ENCODE peak calls at places on chromosome 22, in ten cellular contexts. V is A549; U is RWPE1; D is hepatocyte; N is adrenal gland; H is caudate nucleus; R is CD8-positive, alpha-beta memory T cell; G is kidney; Z is tibial nerve; I is breast epithelium. M is an unnamed sample.

GRCh38 chr22:31588970-31589675 is 72.9 kb downstream of the PISD start:
- DNase-seq in V (no peak), I (no peak), H (no peak), N (peak), Z (no peak), D (peak), U (no peak), R (no peak), G (no peak), M (no peak)

GRCh38 chr22:36977401-36977861 is 41.8 kb downstream of the TST start:
- DNase-seq in I (peak), R (peak), U (no peak), Z (peak), D (peak), N (peak), V (peak), H (no peak), G (peak), M (peak)

GRCh38 chr22:39348909-39349505 is 784 bp upstream of the SYNGR1 start:
- DNase-seq in U (no peak), N (peak), G (no peak), D (peak), I (no peak), Z (no peak), R (no peak), V (no peak), H (peak), M (no peak)

GRCh38 chr22:48044484-48045060 is 1282.1 kb downstream of the TBC1D22A start:
- DNase-seq in H (peak), U (no peak), V (no peak), I (no peak), N (no peak), D (no peak), R (no peak), Z (no peak), G (no peak), M (no peak)

GRCh38 chr22:42808516-42808915 is 48.6 kb downstream of the ARFGAP3 start:
- DNase-seq in D (no peak), N (peak), U (no peak), V (no peak), G (no peak), I (no peak), Z (no peak), H (no peak), R (no peak), M (no peak)

GRCh38 chr22:43783777-43784176 is 28.3 kb downstream of the EFCAB6 start:
- DNase-seq in H (no peak), V (peak), R (no peak), I (no peak), Z (no peak), D (no peak), N (no peak), U (no peak), G (no peak), M (no peak)

GRCh38 chr22:23677701-23677995 is 13.2 kb upstream of the RGL4 start:
- DNase-seq in V (no peak), H (no peak), R (no peak), N (no peak), Z (no peak), U (no peak), I (no peak), D (no peak), G (no peak), M (no peak)

GRCh38 chr22:30421695-30422480 is 3.7 kb upstream of the MTFP1 start:
- DNase-seq in H (no peak), R (no peak), Z (no peak), N (no peak), U (no peak), I (no peak), V (no peak), D (peak), G (peak), M (no peak)

GRCh38 chr22:47207846-47208554 is 445.6 kb downstream of the TBC1D22A start:
- DNase-seq in Z (no peak), D (no peak), H (no peak), N (no peak), G (peak), V (no peak), I (peak), R (no peak), U (no peak), M (no peak)

GRCh38 chr22:40733919-40734318 is 54.6 kb downstream of the MCHR1 start:
- DNase-seq in U (no peak), G (no peak), D (no peak), Z (no peak), N (no peak), R (no peak), I (no peak), H (no peak), V (no peak), M (no peak)

GRCh38 chr22:37643225-37643847 is 3.9 kb downstream of the SH3BP1 start:
- DNase-seq in G (peak), H (peak), D (peak), I (peak), V (peak), U (peak), R (peak), N (peak), Z (peak), M (peak)

GRCh38 chr22:37485006-37485713 is 1.0 kb downstream of the MFNG start:
- DNase-seq in Z (no peak), N (no peak), U (no peak), G (no peak), D (no peak), H (no peak), V (no peak), R (peak), I (no peak), M (no peak)

GRCh38 chr22:46058591-46059519 is 81.9 kb upstream of the WNT7B start:
- DNase-seq in U (no peak), Z (no peak), R (no peak), I (peak), D (no peak), V (no peak), N (peak), H (no peak), G (peak), M (no peak)

GRCh38 chr22:45771057-45771456 is 99.4 kb downstream of the ATXN10 start:
- DNase-seq in U (no peak), I (no peak), Z (no peak), V (no peak), H (no peak), G (no peak), R (no peak), N (no peak), D (no peak), M (no peak)

GRCh38 chr22:28600546-28601143 is 79.0 kb downstream of the TTC28 start:
- DNase-seq in G (no peak), I (no peak), V (peak), D (peak), N (no peak), U (peak), R (no peak), H (no peak), Z (no peak), M (no peak)

GRCh38 chr22:28019360-28019759 is 100.3 kb upstream of the PITPNB start:
- DNase-seq in V (no peak), G (peak), R (no peak), I (no peak), N (peak), D (no peak), H (no peak), U (no peak), Z (no peak), M (no peak)

GRCh38 chr22:38104084-38104483 is 6.4 kb downstream of the BAIAP2L2 start:
- DNase-seq in Z (no peak), I (no peak), N (no peak), H (no peak), R (no peak), U (no peak), G (no peak), D (no peak), V (peak), M (no peak)

GRCh38 chr22:46336119-46337078 is 885 bp downstream of the TRMU start:
- DNase-seq in Z (no peak), N (peak), V (no peak), D (peak), U (no peak), G (peak), H (peak), I (no peak), R (no peak), M (no peak)

GRCh38 chr22:28773461-28773867 is 969 bp downstream of the CCDC117 start:
- DNase-seq in Z (no peak), R (no peak), I (no peak), D (no peak), H (no peak), U (peak), N (no peak), G (no peak), V (no peak), M (peak)

GRCh38 chr22:32985899-32986772 is 72.0 kb downstream of the SYN3 start:
- DNase-seq in U (peak), I (peak), V (peak), Z (peak), D (peak), H (peak), N (peak), G (no peak), R (no peak), M (peak)

GRCh38 chr22:44080936-44081853 is 57.1 kb downstream of the PARVB start:
- DNase-seq in Z (peak), G (no peak), I (peak), U (peak), N (peak), R (peak), H (peak), V (peak), D (peak), M (peak)

GRCh38 chr22:44091021-44091721 is 67.1 kb downstream of the PARVB start:
- DNase-seq in I (no peak), N (no peak), D (peak), V (peak), Z (no peak), G (peak), H (peak), R (no peak), U (no peak), M (no peak)

GRCh38 chr22:34099278-34099677 is 179.0 kb upstream of the LARGE1 start:
- DNase-seq in D (peak), N (no peak), V (no peak), U (no peak), R (no peak), G (no peak), Z (no peak), H (no peak), I (no peak), M (no peak)

GRCh38 chr22:39612811-39613548 is 42.4 kb downstream of the CACNA1I start:
- DNase-seq in R (no peak), G (no peak), D (no peak), N (no peak), H (peak), I (no peak), V (no peak), Z (no peak), U (no peak), M (no peak)

GRCh38 chr22:31400023-31400397 is 606 bp downstream of the DRG1 start:
- DNase-seq in Z (no peak), R (no peak), N (no peak), D (peak), V (no peak), U (no peak), G (no peak), I (no peak), H (no peak), M (no peak)

GRCh38 chr22:42270512-42271190 is at the start of gene TCF20:
- DNase-seq in R (peak), H (peak), Z (peak), U (peak), V (peak), G (peak), I (peak), D (peak), N (peak), M (peak)

GRCh38 chr22:43488031-43488892 is 76.4 kb downstream of the MPPED1 start:
- DNase-seq in Z (no peak), N (no peak), R (no peak), I (no peak), D (no peak), V (no peak), G (peak), U (no peak), H (no peak), M (no peak)

GRCh38 chr22:24400726-24401596 is 26.4 kb upstream of the ADORA2A start:
- DNase-seq in U (no peak), N (no peak), D (no peak), V (no peak), G (no peak), H (no peak), R (no peak), I (no peak), Z (no peak), M (peak)

GRCh38 chr22:39266398-39267030 is 21.7 kb upstream of the PDGFB start:
- DNase-seq in U (no peak), G (no peak), H (no peak), R (no peak), Z (no peak), V (no peak), I (no peak), N (no peak), D (no peak), M (no peak)

GRCh38 chr22:44671742-44672141 is 30.3 kb upstream of the PRR5 start:
- DNase-seq in N (no peak), D (peak), R (no peak), H (no peak), G (no peak), V (peak), I (no peak), Z (no peak), U (no peak), M (no peak)

GRCh38 chr22:24450600-24450999 is 23.2 kb downstream of the ADORA2A start:
- DNase-seq in I (no peak), D (no peak), V (no peak), G (no peak), Z (no peak), R (no peak), U (no peak), N (peak), H (no peak), M (no peak)

GRCh38 chr22:20981787-20982562 is at the start of gene LZTR1:
- DNase-seq in R (peak), D (peak), U (peak), H (peak), G (peak), N (peak), Z (peak), V (peak), I (peak), M (peak)

GRCh38 chr22:16824718-16825687 is at the start of gene XKR3:
- DNase-seq in R (no peak), Z (no peak), I (no peak), N (no peak), V (no peak), G (no peak), H (peak), U (peak), D (no peak), M (no peak)

GRCh38 chr22:35742342-35743100 is 24.8 kb downstream of the APOL5 start:
- DNase-seq in D (no peak), U (peak), Z (no peak), I (no peak), N (no peak), H (no peak), G (no peak), V (peak), R (no peak), M (peak)

GRCh38 chr22:42180349-42180842 is 49.8 kb upstream of the CYP2D6 start:
- DNase-seq in R (peak), N (peak), V (no peak), G (no peak), U (no peak), H (no peak), I (peak), D (peak), Z (peak), M (no peak)

GRCh38 chr22:44335903-44336803 is 23.4 kb upstream of the SHISAL1 start:
- DNase-seq in H (no peak), R (no peak), V (no peak), G (no peak), N (no peak), D (no peak), U (no peak), Z (no peak), I (no peak), M (no peak)

GRCh38 chr22:35174398-35174797 is 82.9 kb upstream of the HMGXB4 start:
- DNase-seq in N (no peak), G (no peak), I (no peak), Z (no peak), D (no peak), U (no peak), H (no peak), R (no peak), V (no peak), M (no peak)

GRCh38 chr22:27460596-27461347 is 340.8 kb downstream of the MN1 start:
- DNase-seq in I (peak), V (no peak), G (no peak), D (no peak), R (no peak), Z (peak), H (peak), N (peak), U (no peak), M (no peak)

DNA sequence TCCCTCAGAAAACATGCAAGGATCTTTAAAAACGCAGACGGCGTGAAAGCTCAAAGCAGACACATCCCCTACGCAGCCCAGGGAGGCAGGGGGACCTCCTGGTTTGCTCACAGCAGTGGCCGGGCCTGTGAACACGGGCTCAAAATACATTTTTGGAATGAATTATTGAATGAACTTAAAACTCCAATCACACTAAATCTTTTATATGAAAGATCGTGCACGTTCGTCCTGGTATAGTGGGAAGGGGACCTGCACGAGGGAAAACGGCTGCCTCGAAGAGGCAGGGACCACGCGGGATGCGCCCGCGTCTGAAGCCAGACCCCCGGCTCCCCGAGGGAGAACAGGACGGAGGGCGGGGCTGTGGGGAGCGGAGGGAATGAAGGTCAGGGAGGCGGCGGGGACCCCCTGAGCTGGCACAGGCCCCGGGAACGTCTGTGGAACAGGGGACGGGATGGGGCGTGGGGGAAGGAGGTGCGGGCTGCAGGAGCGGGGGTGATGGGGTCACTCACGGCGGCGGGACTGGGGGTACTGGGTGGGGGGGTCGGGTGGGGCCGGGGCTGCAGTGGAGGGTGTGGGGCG is 1.3 kb upstream of the PANX2 start:
- DNase-seq in I (no peak), Z (no peak), H (no peak), V (no peak), U (no peak), G (peak), N (peak), R (no peak), D (no peak), M (no peak)
- H3K27ac ChIP-seq in I (no peak), Z (no peak), H (no peak), V (peak), U (no peak), G (no peak), N (no peak), R (no peak), D (no peak), M (no peak)

DNA sequence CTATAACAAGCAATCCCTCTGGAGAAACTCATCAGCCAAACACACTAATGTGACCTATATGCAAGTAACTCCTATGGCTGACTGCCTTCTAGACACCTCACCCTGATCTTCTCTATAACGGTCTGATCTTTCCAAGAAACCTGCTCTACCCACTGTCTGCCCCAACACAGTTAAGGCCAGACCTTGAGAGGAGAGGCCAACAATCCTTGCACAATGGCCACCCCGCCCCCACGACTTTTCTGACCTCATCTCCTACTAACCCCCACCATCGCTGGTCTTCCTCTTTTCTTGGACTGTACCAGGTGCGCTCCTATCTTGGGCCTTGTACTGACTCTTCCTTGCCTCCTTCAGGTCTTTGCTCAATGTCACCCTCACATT is 12.5 kb downstream of the HIRA start:
- DNase-seq in R (no peak), V (no peak), U (no peak), I (no peak), D (no peak), Z (no peak), H (no peak), G (no peak), N (no peak), M (no peak)
- H3K27ac ChIP-seq in R (peak), V (no peak), U (no peak), I (no peak), D (no peak), Z (no peak), H (no peak), G (no peak), N (no peak), M (no peak)

DNA sequence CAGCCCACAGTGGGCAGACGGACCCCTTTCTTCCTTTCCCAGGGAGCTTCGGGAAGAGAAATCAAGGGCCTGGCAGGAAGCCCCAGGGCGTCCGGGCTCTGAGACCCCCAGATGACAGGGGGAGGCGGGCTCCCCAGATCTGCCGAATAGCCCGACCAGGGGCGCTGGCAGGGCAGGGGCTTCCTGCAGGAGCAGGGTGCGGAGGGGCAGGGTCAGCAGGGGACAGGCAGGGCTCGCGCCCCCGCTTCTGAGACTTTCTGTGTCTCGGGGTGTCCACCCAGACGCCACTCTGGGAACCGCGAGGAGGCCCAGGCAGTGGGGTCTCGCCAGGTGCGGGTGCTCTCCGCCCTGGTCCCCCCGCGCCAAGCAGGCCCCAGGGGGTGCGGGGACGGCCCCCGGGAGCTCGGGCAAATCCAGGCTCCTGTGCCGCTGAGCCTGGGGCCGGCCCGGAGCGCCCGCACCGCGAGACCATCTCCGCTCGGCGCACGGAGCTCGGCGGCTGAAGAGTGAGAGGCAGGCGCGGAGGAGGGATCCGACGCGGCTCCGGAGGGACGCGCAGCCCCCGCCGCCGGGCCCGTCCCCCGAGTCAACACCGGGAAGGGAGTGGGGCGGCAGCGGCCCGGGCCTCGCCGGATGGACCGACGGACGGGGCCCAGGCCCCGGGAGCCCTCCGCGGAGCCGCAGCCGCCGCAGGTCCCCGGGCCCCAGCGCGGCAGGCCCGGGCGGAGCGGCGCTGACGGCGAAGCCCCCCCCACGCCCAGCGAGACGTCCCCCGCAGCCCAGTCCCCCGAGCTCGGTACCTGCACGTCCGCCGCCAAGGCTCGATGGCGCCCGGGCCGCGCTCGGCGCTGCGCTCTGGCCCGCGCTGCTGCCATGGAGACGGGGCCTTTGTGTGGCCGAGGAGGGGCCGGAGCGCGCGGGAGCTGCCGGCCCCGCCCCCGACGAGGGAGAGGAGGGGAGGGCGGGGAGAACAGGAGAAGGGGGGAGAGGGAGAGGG is at the start of gene PLXNB2:
- DNase-seq in D (peak), N (peak), G (peak), I (peak), R (no peak), V (peak), U (no peak), H (peak), Z (peak), M (peak)
- H3K27ac ChIP-seq in D (peak), N (peak), G (peak), I (peak), R (peak), V (peak), U (peak), H (peak), Z (peak), M (peak)

GRCh38 chr22:25754527-25755202 is 12.7 kb downstream of the MYO18B start:
- DNase-seq in Z (no peak), N (peak), R (no peak), G (no peak), H (no peak), U (no peak), I (no peak), D (no peak), V (peak), M (peak)

GRCh38 chr22:25751174-25751581 is 9.2 kb downstream of the MYO18B start:
- DNase-seq in V (no peak), H (no peak), U (no peak), Z (no peak), I (no peak), G (no peak), N (no peak), D (no peak), R (no peak), M (no peak)

GRCh38 chr22:25753252-25753651 is 11.3 kb downstream of the MYO18B start:
- DNase-seq in N (no peak), G (no peak), U (no peak), H (no peak), Z (no peak), I (no peak), D (no peak), R (no peak), V (no peak), M (no peak)

GRCh38 chr22:25750569-25751173 is 8.7 kb downstream of the MYO18B start:
- DNase-seq in V (no peak), Z (no peak), G (no peak), D (no peak), N (no peak), H (no peak), I (no peak), R (no peak), U (no peak), M (no peak)

GRCh38 chr22:25752615-25753214 is 10.7 kb downstream of the MYO18B start:
- DNase-seq in V (no peak), Z (no peak), D (no peak), R (no peak), H (no peak), U (no peak), G (no peak), I (no peak), N (no peak), M (no peak)
- H3K27ac ChIP-seq in V (no peak), Z (no peak), D (no peak), R (no peak), H (no peak), U (no peak), G (no peak), I (no peak), N (no peak), M (no peak)

M was measured in SJSA1.